ENCODE peak calls at places on chromosomes 5 and 9, in seven cellular contexts. One of them, this sample, is unnamed.

GRCh38 chr5:7261049-7261448 is 134.9 kb upstream of the ADCY2 start:
- DNase-seq in SK-N-SH: peak
- DNase-seq in HepG2: peak
- DNase-seq in GM12892: no peak
- DNase-seq in GM12878: no peak
- DNase-seq in K562: peak
- DNase-seq in H1: peak
- DNase-seq in this sample: no peak

GRCh38 chr5:154287136-154287535 is 96.6 kb downstream of the GALNT10 start:
- DNase-seq in H1: peak
- DNase-seq in K562: no peak
- DNase-seq in GM12878: no peak
- DNase-seq in GM12892: no peak
- DNase-seq in HepG2: peak
- DNase-seq in SK-N-SH: no peak
- DNase-seq in this sample: no peak

GRCh38 chr5:129899454-129899853 is 4.8 kb upstream of the CHSY3 start:
- DNase-seq in GM12892: no peak
- DNase-seq in GM12878: no peak
- DNase-seq in H1: no peak
- DNase-seq in SK-N-SH: no peak
- DNase-seq in HepG2: no peak
- DNase-seq in K562: no peak
- DNase-seq in this sample: no peak

GRCh38 chr5:540215-541147 is 16.2 kb upstream of the SLC9A3 start:
- DNase-seq in GM12892: no peak
- DNase-seq in H1: no peak
- DNase-seq in HepG2: no peak
- DNase-seq in SK-N-SH: no peak
- DNase-seq in K562: no peak
- DNase-seq in GM12878: no peak
- DNase-seq in this sample: no peak

GRCh38 chr9:68629042-68629441 is 76.0 kb upstream of the PIP5K1B start:
- DNase-seq in GM12878: no peak
- DNase-seq in H1: no peak
- DNase-seq in GM12892: no peak
- DNase-seq in K562: no peak
- DNase-seq in SK-N-SH: no peak
- DNase-seq in HepG2: no peak
- DNase-seq in this sample: no peak

GRCh38 chr5:124675921-124676846 is 70.3 kb downstream of the ZNF608 start:
- DNase-seq in GM12892: no peak
- DNase-seq in K562: no peak
- DNase-seq in GM12878: no peak
- DNase-seq in H1: no peak
- DNase-seq in HepG2: peak
- DNase-seq in SK-N-SH: no peak
- DNase-seq in this sample: no peak

GRCh38 chr9:7172445-7173115 is 414.8 kb downstream of the KDM4C start:
- DNase-seq in H1: no peak
- DNase-seq in K562: no peak
- DNase-seq in GM12892: no peak
- DNase-seq in HepG2: no peak
- DNase-seq in GM12878: no peak
- DNase-seq in SK-N-SH: peak
- DNase-seq in this sample: no peak

GRCh38 chr5:174192103-174192655 is 146.7 kb downstream of the NSG2 start:
- DNase-seq in HepG2: no peak
- DNase-seq in K562: no peak
- DNase-seq in SK-N-SH: no peak
- DNase-seq in H1: no peak
- DNase-seq in GM12878: no peak
- DNase-seq in GM12892: no peak
- DNase-seq in this sample: no peak

GRCh38 chr9:122402403-122403268 is 31.8 kb downstream of the PTGS1 start:
- DNase-seq in SK-N-SH: no peak
- DNase-seq in GM12892: no peak
- DNase-seq in K562: peak
- DNase-seq in HepG2: peak
- DNase-seq in H1: no peak
- DNase-seq in GM12878: no peak
- DNase-seq in this sample: no peak

GRCh38 chr9:125541840-125542243 is 165.2 kb downstream of the MAPKAP1 start:
- DNase-seq in HepG2: no peak
- DNase-seq in GM12892: no peak
- DNase-seq in K562: no peak
- DNase-seq in GM12878: no peak
- DNase-seq in H1: no peak
- DNase-seq in SK-N-SH: peak
- DNase-seq in this sample: no peak

GRCh38 chr5:98605010-98605425 is 168.4 kb upstream of the RGMB start:
- DNase-seq in GM12892: no peak
- DNase-seq in SK-N-SH: no peak
- DNase-seq in H1: no peak
- DNase-seq in K562: no peak
- DNase-seq in GM12878: no peak
- DNase-seq in HepG2: no peak
- DNase-seq in this sample: no peak

GRCh38 chr5:30324083-30324482 is 869.4 kb upstream of the CDH6 start:
- DNase-seq in GM12878: no peak
- DNase-seq in SK-N-SH: no peak
- DNase-seq in K562: no peak
- DNase-seq in GM12892: no peak
- DNase-seq in H1: no peak
- DNase-seq in HepG2: no peak
- DNase-seq in this sample: no peak

GRCh38 chr5:143033535-143034260 is 263.5 kb downstream of the ARHGAP26 start:
- DNase-seq in GM12892: no peak
- DNase-seq in HepG2: no peak
- DNase-seq in SK-N-SH: no peak
- DNase-seq in GM12878: no peak
- DNase-seq in K562: no peak
- DNase-seq in H1: no peak
- DNase-seq in this sample: no peak

GRCh38 chr5:92544042-92544441 is 1037.0 kb downstream of the NR2F1-AS1 start:
- DNase-seq in GM12878: no peak
- DNase-seq in K562: no peak
- DNase-seq in GM12892: no peak
- DNase-seq in HepG2: no peak
- DNase-seq in H1: no peak
- DNase-seq in SK-N-SH: no peak
- DNase-seq in this sample: no peak

GRCh38 chr9:134983094-134983493 is 65.4 kb upstream of the FCN1 start:
- DNase-seq in SK-N-SH: no peak
- DNase-seq in H1: peak
- DNase-seq in GM12892: peak
- DNase-seq in GM12878: peak
- DNase-seq in K562: peak
- DNase-seq in HepG2: no peak
- DNase-seq in this sample: peak

GRCh38 chr9:121289554-121290370 is 21.8 kb downstream of the GSN start:
- DNase-seq in GM12892: no peak
- DNase-seq in K562: no peak
- DNase-seq in HepG2: no peak
- DNase-seq in SK-N-SH: no peak
- DNase-seq in GM12878: no peak
- DNase-seq in H1: no peak
- DNase-seq in this sample: no peak

GRCh38 chr9:92035687-92036410 is 79.4 kb downstream of the SPTLC1 start:
- DNase-seq in K562: no peak
- DNase-seq in HepG2: no peak
- DNase-seq in GM12892: no peak
- DNase-seq in H1: no peak
- DNase-seq in SK-N-SH: no peak
- DNase-seq in GM12878: no peak
- DNase-seq in this sample: no peak

GRCh38 chr5:54249210-54250028 is 61.0 kb downstream of the ARL15 start:
- DNase-seq in GM12892: no peak
- DNase-seq in HepG2: no peak
- DNase-seq in H1: no peak
- DNase-seq in K562: peak
- DNase-seq in SK-N-SH: peak
- DNase-seq in GM12878: no peak
- DNase-seq in this sample: peak

GRCh38 chr5:177330991-177331837 is 19.5 kb upstream of the MXD3 start:
- DNase-seq in GM12892: no peak
- DNase-seq in K562: no peak
- DNase-seq in H1: no peak
- DNase-seq in SK-N-SH: no peak
- DNase-seq in HepG2: no peak
- DNase-seq in GM12878: no peak
- DNase-seq in this sample: no peak

GRCh38 chr9:109507421-109507838 is 9.3 kb upstream of the PTPN3 start:
- DNase-seq in K562: no peak
- DNase-seq in H1: no peak
- DNase-seq in SK-N-SH: no peak
- DNase-seq in GM12892: no peak
- DNase-seq in GM12878: no peak
- DNase-seq in HepG2: peak
- DNase-seq in this sample: no peak

GRCh38 chr5:161167001-161167765 is 315.2 kb upstream of the ATP10B start:
- DNase-seq in K562: no peak
- DNase-seq in SK-N-SH: no peak
- DNase-seq in HepG2: no peak
- DNase-seq in H1: no peak
- DNase-seq in GM12892: no peak
- DNase-seq in GM12878: no peak
- DNase-seq in this sample: no peak

GRCh38 chr5:1737790-1738405 is 61.7 kb downstream of the MRPL36 start:
- DNase-seq in H1: no peak
- DNase-seq in HepG2: peak
- DNase-seq in GM12892: no peak
- DNase-seq in K562: peak
- DNase-seq in SK-N-SH: peak
- DNase-seq in GM12878: peak
- DNase-seq in this sample: peak

GRCh38 chr5:1734908-1735289 is 64.7 kb downstream of the MRPL36 start:
- DNase-seq in SK-N-SH: no peak
- DNase-seq in K562: no peak
- DNase-seq in H1: no peak
- DNase-seq in HepG2: no peak
- DNase-seq in GM12892: no peak
- DNase-seq in GM12878: no peak
- DNase-seq in this sample: peak

GRCh38 chr5:1735320-1735970 is 64.2 kb downstream of the MRPL36 start:
- DNase-seq in K562: no peak
- DNase-seq in H1: no peak
- DNase-seq in SK-N-SH: no peak
- DNase-seq in HepG2: no peak
- DNase-seq in GM12892: no peak
- DNase-seq in GM12878: no peak
- DNase-seq in this sample: no peak

GRCh38 chr5:1736065-1736464 is 63.6 kb downstream of the MRPL36 start:
- DNase-seq in SK-N-SH: no peak
- DNase-seq in GM12892: no peak
- DNase-seq in GM12878: no peak
- DNase-seq in HepG2: no peak
- DNase-seq in K562: no peak
- DNase-seq in H1: no peak
- DNase-seq in this sample: peak

DNA sequence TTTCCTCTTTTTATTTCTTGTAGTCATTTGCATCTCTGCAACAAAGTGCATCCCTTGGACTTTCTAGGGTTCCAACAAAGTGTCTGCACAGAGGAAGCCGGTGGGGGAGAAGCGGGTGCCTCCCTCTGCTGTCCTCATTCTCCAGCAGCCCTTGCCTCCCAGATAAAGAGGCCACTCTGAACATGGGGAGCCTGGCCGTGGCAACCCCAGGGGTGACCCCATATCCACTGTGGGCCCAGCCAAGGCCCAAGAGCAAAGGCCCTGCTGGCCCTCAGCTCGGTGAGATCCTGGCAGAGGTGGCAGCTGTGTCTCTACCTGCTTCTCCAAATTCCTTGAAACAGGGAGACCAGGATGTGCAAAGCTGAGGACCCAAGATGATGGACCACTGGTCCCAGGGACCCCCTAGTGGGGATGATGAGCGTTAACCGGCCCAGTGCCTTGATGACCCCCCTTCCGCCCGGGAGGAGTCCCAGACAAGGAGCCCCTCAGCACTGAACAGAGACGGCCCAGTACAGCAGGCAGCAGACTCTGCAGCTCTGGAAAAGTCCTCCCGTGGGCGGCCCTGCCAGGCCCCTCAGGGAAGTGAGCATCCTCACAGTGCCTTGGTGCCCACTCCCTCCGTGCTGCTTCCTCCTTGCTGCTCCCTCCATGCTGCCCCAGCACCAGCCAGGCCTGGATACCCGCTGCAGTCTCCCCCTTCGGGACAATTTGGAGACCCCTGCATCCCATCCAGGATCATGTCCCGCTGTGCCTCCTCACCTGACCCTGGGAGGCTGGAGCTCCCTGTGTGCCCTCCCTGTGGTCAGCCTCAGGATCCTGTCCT is 62.5 kb downstream of the MRPL36 start:
- DNase-seq in K562: no peak
- DNase-seq in HepG2: no peak
- DNase-seq in GM12878: no peak
- DNase-seq in SK-N-SH: peak
- DNase-seq in H1: no peak
- DNase-seq in GM12892: no peak
- DNase-seq in this sample: peak
- TF ChIP-seq TAF1 in K562: no peak
- TF ChIP-seq TAF1 in HepG2: no peak
- TF ChIP-seq TAF1 in GM12878: no peak
- TF ChIP-seq TAF1 in SK-N-SH: no peak
- TF ChIP-seq TAF1 in H1: no peak
- TF ChIP-seq TAF1 in GM12892: no peak
- TF ChIP-seq TAF1 in this sample: no peak

GRCh38 chr9:93431498-93432105 is 19.9 kb upstream of the FAM120A start:
- DNase-seq in SK-N-SH: no peak
- DNase-seq in GM12892: no peak
- DNase-seq in HepG2: peak
- DNase-seq in GM12878: no peak
- DNase-seq in K562: no peak
- DNase-seq in H1: no peak
- DNase-seq in this sample: no peak
- TF ChIP-seq POLR2AphosphoS5 in SK-N-SH: no peak
- TF ChIP-seq POLR2AphosphoS5 in GM12892: no peak
- TF ChIP-seq POLR2AphosphoS5 in HepG2: no peak
- TF ChIP-seq POLR2AphosphoS5 in GM12878: no peak
- TF ChIP-seq POLR2AphosphoS5 in K562: no peak
- TF ChIP-seq POLR2AphosphoS5 in H1: no peak
- TF ChIP-seq POLR2AphosphoS5 in this sample: no peak

GRCh38 chr9:93674580-93675335 is 98.4 kb downstream of the PHF2 start:
- DNase-seq in K562: no peak
- DNase-seq in SK-N-SH: peak
- DNase-seq in GM12878: no peak
- DNase-seq in H1: no peak
- DNase-seq in GM12892: peak
- DNase-seq in HepG2: no peak
- DNase-seq in this sample: no peak
- TF ChIP-seq TAF1 in K562: no peak
- TF ChIP-seq TAF1 in SK-N-SH: no peak
- TF ChIP-seq TAF1 in GM12878: no peak
- TF ChIP-seq TAF1 in H1: no peak
- TF ChIP-seq TAF1 in GM12892: no peak
- TF ChIP-seq TAF1 in HepG2: no peak
- TF ChIP-seq TAF1 in this sample: no peak

DNA sequence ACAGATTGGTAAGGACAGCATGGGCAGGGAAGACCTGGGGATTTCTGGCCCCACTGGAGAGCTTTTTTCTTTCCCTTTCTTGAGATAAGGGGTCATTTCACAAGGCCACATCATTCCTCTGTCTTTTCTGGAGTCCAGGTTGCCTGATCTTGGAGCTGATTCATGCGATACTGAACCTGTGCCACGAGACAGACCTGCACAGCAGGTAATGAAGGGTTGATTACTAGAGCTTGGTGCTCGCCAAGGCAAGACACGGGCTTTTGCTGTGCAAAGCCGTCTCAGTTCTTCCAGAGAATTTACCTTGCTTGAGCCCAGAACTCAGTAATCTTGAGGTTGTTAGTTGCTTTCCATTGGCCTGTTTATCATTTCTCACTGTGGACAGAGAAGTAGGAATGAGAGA is 39.2 kb downstream of the NUP188 start:
- DNase-seq in K562: no peak
- DNase-seq in GM12892: no peak
- DNase-seq in H1: no peak
- DNase-seq in GM12878: no peak
- DNase-seq in SK-N-SH: no peak
- DNase-seq in HepG2: no peak
- DNase-seq in this sample: no peak
- TF ChIP-seq POLR2AphosphoS5 in K562: no peak
- TF ChIP-seq POLR2AphosphoS5 in GM12892: no peak
- TF ChIP-seq POLR2AphosphoS5 in H1: no peak
- TF ChIP-seq POLR2AphosphoS5 in GM12878: no peak
- TF ChIP-seq POLR2AphosphoS5 in SK-N-SH: no peak
- TF ChIP-seq POLR2AphosphoS5 in HepG2: no peak
- TF ChIP-seq POLR2AphosphoS5 in this sample: no peak

This sample was measured in GM12891.